ENCODE peak calls at places on chromosomes 7 and 10, in five cellular contexts. H is AG09309, M is fibroblast of pulmonary artery, S is uterus, L is HCT116. D is an unnamed sample.

GRCh38 chr7:106313966-106314365 is 29.2 kb upstream of the NAMPT start:
- DNase-seq in M (no peak), H (no peak), L (no peak), S (no peak), D (no peak)

GRCh38 chr10:7075851-7076250 is 335.0 kb downstream of the SFMBT2 start:
- DNase-seq in H (no peak), S (no peak), M (no peak), L (no peak), D (peak; percentile 10)

GRCh38 chr7:105734233-105734632 is 142.2 kb downstream of the ATXN7L1 start:
- DNase-seq in L (no peak), S (peak; percentile 59), M (no peak), H (no peak), D (no peak)

GRCh38 chr10:32958085-32958991 is at the start of gene ITGB1:
- DNase-seq in L (peak; percentile 83), M (peak; percentile 96), H (peak; percentile 78), S (peak; percentile 97), D (peak; percentile 99)

GRCh38 chr10:17430647-17431355 is 23.6 kb downstream of the ST8SIA6 start:
- DNase-seq in M (peak; percentile 84), L (peak; percentile 54), S (peak; percentile 55), H (peak; percentile 37), D (peak; percentile 91)

GRCh38 chr10:5071411-5072198 is 22.6 kb upstream of the AKR1C3 start:
- DNase-seq in S (peak; percentile 75), H (peak; percentile 63), M (peak; percentile 99), L (no peak), D (peak; percentile 45)

GRCh38 chr7:106329971-106330733 is 45.4 kb upstream of the NAMPT start:
- DNase-seq in M (peak; percentile 73), S (no peak), L (no peak), H (peak; percentile 20), D (no peak)

GRCh38 chr7:55593515-55594318 is 21.4 kb upstream of the VOPP1 start:
- DNase-seq in H (no peak), S (peak; percentile 43), L (peak; percentile 54), M (peak; percentile 53), D (peak; percentile 92)

GRCh38 chr10:86367339-86367951 is 850 bp upstream of the GRID1 start:
- DNase-seq in H (no peak), L (no peak), M (no peak), S (no peak), D (peak; percentile 81)

GRCh38 chr7:27677912-27678612 is 15.4 kb upstream of the HIBADH start:
- DNase-seq in S (no peak), M (peak; percentile 92), H (peak; percentile 88), L (peak; percentile 87), D (no peak)

GRCh38 chr10:62264702-62265436 is 3.8 kb downstream of the RTKN2 start:
- DNase-seq in L (peak; percentile 87), M (peak; percentile 90), H (peak; percentile 83), S (no peak), D (peak; percentile 70)

GRCh38 chr10:95133997-95134396 is 60.0 kb upstream of the ACSM6 start:
- DNase-seq in L (no peak), H (no peak), S (no peak), M (no peak), D (no peak)

GRCh38 chr7:1839701-1840100 is 169.6 kb downstream of the ELFN1 start:
- DNase-seq in H (no peak), S (peak; percentile 6), M (no peak), L (no peak), D (peak; percentile 39)

GRCh38 chr7:68414631-68415425 is 1183.4 kb upstream of the AUTS2 start:
- DNase-seq in L (no peak), M (no peak), S (no peak), H (no peak), D (no peak)

GRCh38 chr10:11255796-11256444 is 238.2 kb downstream of the CELF2 start:
- DNase-seq in M (no peak), H (no peak), L (no peak), S (peak; percentile 49), D (no peak)

GRCh38 chr7:67423058-67423457 is 426.4 kb downstream of the TYW1 start:
- DNase-seq in L (no peak), H (no peak), M (no peak), S (no peak), D (no peak)

GRCh38 chr7:24472093-24472492 is 101.2 kb upstream of the PALS2 start:
- DNase-seq in S (no peak), L (no peak), H (no peak), M (no peak), D (no peak)

GRCh38 chr7:103862302-103863035 is 127.0 kb downstream of the RELN start:
- DNase-seq in L (no peak), H (no peak), S (no peak), M (no peak), D (no peak)

GRCh38 chr7:43905954-43906326 is 456 bp downstream of the URGCP start:
- DNase-seq in S (peak; percentile 25), L (no peak), H (no peak), M (peak; percentile 42), D (peak; percentile 76)

GRCh38 chr7:5094641-5095040 is 49.0 kb downstream of the RBAK start:
- DNase-seq in H (no peak), M (no peak), S (no peak), L (peak; percentile 2), D (no peak)

GRCh38 chr10:88478256-88478655 is 104.9 kb downstream of the RNLS start:
- DNase-seq in H (no peak), L (no peak), M (no peak), S (no peak), D (no peak)

GRCh38 chr10:115654961-115655360 is 561.8 kb downstream of the ATRNL1 start:
- DNase-seq in H (no peak), S (no peak), L (no peak), M (no peak), D (no peak)

GRCh38 chr7:150668472-150668911 is 17.0 kb upstream of the GIMAP2 start:
- DNase-seq in L (no peak), M (no peak), H (no peak), S (no peak), D (no peak)

GRCh38 chr7:85716353-85716752 is 529.5 kb upstream of the SEMA3D start:
- DNase-seq in H (no peak), S (no peak), M (no peak), L (no peak), D (no peak)

GRCh38 chr10:2282194-2282593 is 544.9 kb upstream of the ADARB2 start:
- DNase-seq in H (no peak), L (no peak), M (no peak), S (no peak), D (no peak)

GRCh38 chr10:24665001-24665400 is 58.7 kb downstream of the ARHGAP21 start:
- DNase-seq in S (no peak), L (no peak), H (no peak), M (no peak), D (no peak)

GRCh38 chr10:121337356-121337936 is 260.8 kb downstream of the FGFR2 start:
- DNase-seq in H (no peak), S (no peak), M (no peak), L (no peak), D (no peak)

GRCh38 chr7:91898240-91898992 is 17.9 kb upstream of the MTERF1 start:
- DNase-seq in S (no peak), L (no peak), H (no peak), M (no peak), D (no peak)

GRCh38 chr10:89085153-89085552 is 94.6 kb downstream of the FAS start:
- DNase-seq in M (peak; percentile 59), S (no peak), L (no peak), H (no peak), D (no peak)

GRCh38 chr7:88141025-88141424 is 78.8 kb downstream of the SRI start:
- DNase-seq in H (no peak), L (no peak), S (no peak), M (no peak), D (peak; percentile 59)

GRCh38 chr10:112209534-112210200 is 26.1 kb upstream of the GPAM start:
- DNase-seq in S (no peak), H (peak; percentile 18), M (no peak), L (no peak), D (no peak)

D was measured in endodermal cell.